ENCODE peak calls at places on chromosomes 3 and 15, in four cellular contexts. One of them, this sample, is unnamed.

GRCh38 chr3:5389057-5389456 is 201.6 kb downstream of the EDEM1 start:
- DNase-seq in nephron progenitor cell: no peak
- DNase-seq in AG04450: no peak
- DNase-seq in GM10248: no peak
- DNase-seq in this sample: no peak

GRCh38 chr3:149330609-149331008 is 2.8 kb downstream of the TM4SF18 start:
- DNase-seq in nephron progenitor cell: no peak
- DNase-seq in GM10248: no peak
- DNase-seq in AG04450: no peak
- DNase-seq in this sample: no peak

GRCh38 chr15:77580991-77581682 is 51.6 kb downstream of the LINGO1 start:
- DNase-seq in GM10248: no peak
- DNase-seq in nephron progenitor cell: no peak
- DNase-seq in AG04450: no peak
- DNase-seq in this sample: no peak

GRCh38 chr15:79608041-79608440 is 175.9 kb downstream of the MINAR1 start:
- DNase-seq in AG04450: no peak
- DNase-seq in GM10248: no peak
- DNase-seq in nephron progenitor cell: no peak
- DNase-seq in this sample: no peak

GRCh38 chr15:92869263-92869940 is 30.7 kb upstream of the CHD2 start:
- DNase-seq in GM10248: no peak
- DNase-seq in nephron progenitor cell: no peak
- DNase-seq in AG04450: no peak
- DNase-seq in this sample: no peak

GRCh38 chr3:189325454-189325853 is 153.7 kb downstream of the TPRG1 start:
- DNase-seq in GM10248: no peak
- DNase-seq in AG04450: no peak
- DNase-seq in nephron progenitor cell: no peak
- DNase-seq in this sample: no peak

GRCh38 chr3:116046350-116046749 is 398.9 kb downstream of the LSAMP start:
- DNase-seq in AG04450: no peak
- DNase-seq in GM10248: no peak
- DNase-seq in nephron progenitor cell: no peak
- DNase-seq in this sample: no peak

GRCh38 chr3:127588675-127589577 is 1.6 kb downstream of the TPRA1 start:
- DNase-seq in GM10248: no peak
- DNase-seq in nephron progenitor cell: peak; percentile 29
- DNase-seq in AG04450: peak; percentile 11
- DNase-seq in this sample: no peak

GRCh38 chr3:29466442-29466841 is 185.6 kb downstream of the RBMS3 start:
- DNase-seq in GM10248: no peak
- DNase-seq in AG04450: no peak
- DNase-seq in nephron progenitor cell: no peak
- DNase-seq in this sample: no peak

GRCh38 chr3:177427096-177427495 is 229.8 kb upstream of the TBL1XR1 start:
- DNase-seq in AG04450: no peak
- DNase-seq in GM10248: peak; percentile 73
- DNase-seq in nephron progenitor cell: no peak
- DNase-seq in this sample: no peak

GRCh38 chr15:71601038-71601869 is 209.1 kb upstream of the NR2E3 start:
- DNase-seq in GM10248: no peak
- DNase-seq in AG04450: no peak
- DNase-seq in nephron progenitor cell: no peak
- DNase-seq in this sample: no peak

DNA sequence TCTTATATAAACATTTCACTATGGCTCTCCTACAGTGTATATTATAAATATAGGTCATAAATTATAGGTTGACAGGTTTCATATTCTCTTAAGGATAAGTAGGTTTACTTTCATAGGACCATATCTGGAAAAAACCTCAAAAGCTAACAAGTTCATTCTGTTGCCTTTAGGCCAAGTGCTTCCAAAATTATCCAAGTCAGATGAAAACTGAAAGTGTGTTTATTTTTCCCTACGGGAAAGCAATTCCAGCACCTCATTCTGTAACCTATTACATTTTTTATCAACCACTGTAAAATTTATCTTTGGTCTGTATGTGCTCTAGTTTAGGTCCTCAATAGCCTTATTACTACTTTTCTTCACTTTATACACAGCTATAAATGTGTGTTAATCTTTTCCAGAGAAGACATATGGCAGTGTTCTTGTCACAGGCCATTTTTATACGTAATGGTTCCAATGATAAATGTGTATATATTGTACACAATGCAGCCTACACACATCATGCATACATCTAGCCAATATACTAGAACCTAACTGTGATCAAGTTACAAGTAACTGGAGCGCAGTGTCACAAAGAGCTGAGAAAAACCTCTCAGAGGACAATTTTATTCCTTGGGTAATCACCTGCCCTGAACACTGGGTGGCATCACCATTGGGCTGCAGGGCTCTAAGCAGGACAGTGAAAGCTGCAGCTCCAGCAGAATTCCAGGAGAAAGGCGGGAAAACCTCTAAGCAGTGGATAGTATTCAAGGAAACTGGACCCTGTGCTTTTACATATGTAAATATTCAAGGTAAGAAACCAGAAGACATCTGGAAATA is 251.3 kb downstream of the CTNNB1 start:
- DNase-seq in nephron progenitor cell: no peak
- DNase-seq in AG04450: no peak
- DNase-seq in GM10248: no peak
- DNase-seq in this sample: no peak
- TF ChIP-seq CTCF in nephron progenitor cell: no peak
- TF ChIP-seq CTCF in AG04450: no peak
- TF ChIP-seq CTCF in GM10248: no peak
- TF ChIP-seq CTCF in this sample: no peak

GRCh38 chr3:159987291-159987711 is 1.3 kb upstream of the IL12A start:
- DNase-seq in AG04450: no peak
- DNase-seq in GM10248: no peak
- DNase-seq in nephron progenitor cell: no peak
- DNase-seq in this sample: no peak
- TF ChIP-seq CTCF in AG04450: peak; percentile 38
- TF ChIP-seq CTCF in GM10248: peak; percentile 20
- TF ChIP-seq CTCF in nephron progenitor cell: no peak
- TF ChIP-seq CTCF in this sample: no peak

DNA sequence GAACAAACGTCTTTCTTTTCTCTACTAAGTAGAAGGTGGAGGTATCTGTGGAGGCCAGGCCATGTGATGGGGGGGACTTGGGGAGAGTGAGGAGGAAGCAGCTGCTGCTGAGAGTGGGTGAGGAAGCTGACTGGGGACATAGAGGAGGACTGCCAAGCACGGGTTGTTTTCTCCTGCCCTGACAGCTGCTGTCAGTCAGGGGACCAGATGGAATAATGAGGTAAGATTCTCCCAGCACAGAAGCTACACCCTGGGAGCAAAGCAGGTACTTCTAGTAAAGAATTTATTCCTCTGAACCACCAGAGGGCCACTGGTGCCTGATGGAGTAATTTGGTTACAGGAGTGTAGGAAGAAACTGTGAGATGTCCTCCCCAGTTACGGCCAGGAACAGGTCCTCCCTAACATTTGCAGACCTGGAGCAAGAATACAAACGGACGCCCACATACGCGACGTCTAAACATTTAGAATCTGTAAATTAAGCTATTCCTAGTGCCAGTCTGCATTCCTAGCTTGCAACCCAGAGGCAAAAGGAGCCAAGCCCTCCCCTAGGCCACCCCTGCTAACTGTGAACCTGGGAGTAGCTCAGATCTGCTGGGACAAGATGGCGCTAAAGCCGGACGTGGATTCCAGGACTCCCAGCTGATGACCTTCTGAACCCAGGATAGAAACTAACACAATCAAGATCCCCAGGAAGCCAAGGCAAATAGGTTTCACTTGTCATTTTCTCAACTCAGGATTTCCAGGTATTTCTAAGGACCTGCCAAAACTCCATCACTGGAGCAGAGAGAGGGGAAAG is 14.8 kb downstream of the CRYGS start:
- DNase-seq in AG04450: no peak
- DNase-seq in GM10248: no peak
- DNase-seq in nephron progenitor cell: no peak
- DNase-seq in this sample: no peak
- TF ChIP-seq CTCF in AG04450: no peak
- TF ChIP-seq CTCF in GM10248: peak; percentile 18
- TF ChIP-seq CTCF in nephron progenitor cell: no peak
- TF ChIP-seq CTCF in this sample: no peak

DNA sequence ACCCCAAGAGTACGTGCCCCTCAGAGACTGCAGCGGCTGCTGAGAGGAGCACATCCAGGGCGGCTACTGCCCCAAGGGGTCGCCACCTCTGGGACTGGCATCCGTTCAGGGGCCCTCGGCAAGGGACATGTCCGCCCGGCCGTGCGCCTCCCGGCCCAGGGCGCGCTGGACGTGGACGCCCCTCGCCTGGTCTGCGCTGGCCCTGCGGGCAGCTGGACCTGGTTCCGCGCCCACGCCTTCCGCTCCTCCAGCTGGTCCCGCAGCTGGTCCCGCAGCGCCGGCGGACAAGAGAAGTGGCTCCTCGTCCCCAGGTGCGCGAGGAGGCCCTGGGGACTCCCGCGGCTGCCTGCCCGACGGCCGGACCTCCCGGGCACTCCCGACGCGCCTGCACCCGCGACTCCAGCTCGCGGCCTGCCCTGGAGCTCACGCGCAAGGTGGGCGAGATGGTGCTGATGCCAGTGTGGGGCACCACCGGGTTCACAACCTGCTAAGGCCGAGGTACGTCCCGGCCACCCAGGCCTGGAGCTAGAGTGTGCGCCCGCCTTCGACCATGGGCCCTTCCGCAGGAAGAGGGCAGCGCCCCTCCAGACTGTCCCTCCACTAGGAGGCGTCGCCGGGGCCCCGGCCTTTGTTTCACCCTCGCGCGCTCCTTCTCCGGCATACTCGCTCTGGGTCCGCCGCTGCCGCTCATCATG is 14.4 kb upstream of the GP9 start:
- DNase-seq in GM10248: no peak
- DNase-seq in AG04450: no peak
- DNase-seq in nephron progenitor cell: no peak
- DNase-seq in this sample: no peak
- TF ChIP-seq CTCF in GM10248: no peak
- TF ChIP-seq CTCF in AG04450: no peak
- TF ChIP-seq CTCF in nephron progenitor cell: no peak
- TF ChIP-seq CTCF in this sample: no peak

GRCh38 chr15:84908564-84908963 is 24.1 kb downstream of the SLC28A1 start:
- DNase-seq in AG04450: no peak
- DNase-seq in GM10248: no peak
- DNase-seq in nephron progenitor cell: no peak
- DNase-seq in this sample: no peak
- TF ChIP-seq CTCF in AG04450: no peak
- TF ChIP-seq CTCF in GM10248: no peak
- TF ChIP-seq CTCF in nephron progenitor cell: no peak
- TF ChIP-seq CTCF in this sample: no peak